ENCODE peak calls at places on chromosomes 11 and 22, in five cellular contexts. One of them, this sample, is unnamed.
A peak's percentile ranks its signal among the peaks of the same experiment; 100 is the strongest.

GRCh38 chr11:113840932-113841664 is 34.3 kb downstream of the USP28 start:
- DNase-seq in H1: no peak
- DNase-seq in GM12878: no peak
- DNase-seq in HepG2: no peak
- DNase-seq in HEK293T: no peak
- DNase-seq in this sample: no peak

GRCh38 chr11:94623120-94623735 is 56.1 kb downstream of the PIWIL4 start:
- DNase-seq in H1: peak; percentile 78
- DNase-seq in GM12878: peak; percentile 16
- DNase-seq in HepG2: peak; percentile 74
- DNase-seq in HEK293T: peak; percentile 76
- DNase-seq in this sample: peak; percentile 78

GRCh38 chr11:16607675-16608644 is 130.5 kb upstream of the C11orf58 start:
- DNase-seq in H1: no peak
- DNase-seq in GM12878: no peak
- DNase-seq in HepG2: no peak
- DNase-seq in HEK293T: peak; percentile 63
- DNase-seq in this sample: no peak

GRCh38 chr11:74559110-74559933 is 33.1 kb upstream of the POLD3 start:
- DNase-seq in H1: no peak
- DNase-seq in GM12878: no peak
- DNase-seq in HepG2: peak; percentile 81
- DNase-seq in HEK293T: no peak
- DNase-seq in this sample: no peak

GRCh38 chr11:27453701-27454100 is 18.9 kb downstream of the LGR4 start:
- DNase-seq in H1: no peak
- DNase-seq in GM12878: no peak
- DNase-seq in HepG2: no peak
- DNase-seq in HEK293T: no peak
- DNase-seq in this sample: no peak

GRCh38 chr11:57349491-57350274 is 11.5 kb downstream of the P2RX3 start:
- DNase-seq in H1: peak; percentile 98
- DNase-seq in GM12878: no peak
- DNase-seq in HepG2: peak; percentile 35
- DNase-seq in HEK293T: peak; percentile 81
- DNase-seq in this sample: no peak

GRCh38 chr11:17162376-17162775 is 45.4 kb downstream of the PIK3C2A start:
- DNase-seq in H1: no peak
- DNase-seq in GM12878: no peak
- DNase-seq in HepG2: no peak
- DNase-seq in HEK293T: no peak
- DNase-seq in this sample: no peak

GRCh38 chr11:32861850-32862577 is 30.6 kb upstream of the QSER1 start:
- DNase-seq in H1: no peak
- DNase-seq in GM12878: no peak
- DNase-seq in HepG2: peak; percentile 32
- DNase-seq in HEK293T: no peak
- DNase-seq in this sample: no peak

GRCh38 chr11:299081-299891 is at the start of gene IFITM5:
- DNase-seq in H1: no peak
- DNase-seq in GM12878: no peak
- DNase-seq in HepG2: no peak
- DNase-seq in HEK293T: no peak
- DNase-seq in this sample: no peak

GRCh38 chr11:99142237-99142636 is 121.5 kb downstream of the CNTN5 start:
- DNase-seq in H1: no peak
- DNase-seq in GM12878: no peak
- DNase-seq in HepG2: no peak
- DNase-seq in HEK293T: no peak
- DNase-seq in this sample: no peak

GRCh38 chr11:9600651-9601040 is 27.2 kb downstream of the WEE1 start:
- DNase-seq in H1: peak; percentile 32
- DNase-seq in GM12878: peak; percentile 63
- DNase-seq in HepG2: no peak
- DNase-seq in HEK293T: no peak
- DNase-seq in this sample: no peak

GRCh38 chr11:108718466-108718865 is 53.6 kb downstream of the DDX10 start:
- DNase-seq in H1: no peak
- DNase-seq in GM12878: no peak
- DNase-seq in HepG2: no peak
- DNase-seq in HEK293T: no peak
- DNase-seq in this sample: no peak

GRCh38 chr11:34840736-34841386 is 75.3 kb downstream of the APIP start:
- DNase-seq in H1: no peak
- DNase-seq in GM12878: no peak
- DNase-seq in HepG2: peak; percentile 57
- DNase-seq in HEK293T: peak; percentile 60
- DNase-seq in this sample: peak; percentile 15

GRCh38 chr22:38947321-38948112 is 9.9 kb upstream of the APOBEC3A start:
- DNase-seq in H1: no peak
- DNase-seq in GM12878: no peak
- DNase-seq in HepG2: no peak
- DNase-seq in HEK293T: no peak
- DNase-seq in this sample: no peak

GRCh38 chr22:38949889-38950405 is 7.5 kb upstream of the APOBEC3A start:
- DNase-seq in H1: no peak
- DNase-seq in GM12878: no peak
- DNase-seq in HepG2: no peak
- DNase-seq in HEK293T: no peak
- DNase-seq in this sample: no peak

GRCh38 chr22:38950527-38951111 is 6.8 kb upstream of the APOBEC3A start:
- DNase-seq in H1: no peak
- DNase-seq in GM12878: no peak
- DNase-seq in HepG2: no peak
- DNase-seq in HEK293T: no peak
- DNase-seq in this sample: no peak

GRCh38 chr22:38946771-38947170 is 10.6 kb upstream of the APOBEC3A start:
- DNase-seq in H1: no peak
- DNase-seq in GM12878: no peak
- DNase-seq in HepG2: no peak
- DNase-seq in HEK293T: no peak
- DNase-seq in this sample: no peak

GRCh38 chr22:38948181-38948940 is 9.0 kb upstream of the APOBEC3A start:
- DNase-seq in H1: no peak
- DNase-seq in GM12878: no peak
- DNase-seq in HepG2: no peak
- DNase-seq in HEK293T: no peak
- DNase-seq in this sample: no peak
- TF ChIP-seq SUZ12 in H1: no peak
- TF ChIP-seq SUZ12 in GM12878: no peak
- TF ChIP-seq SUZ12 in HepG2: no peak
- TF ChIP-seq SUZ12 in HEK293T: no peak
- TF ChIP-seq SUZ12 in this sample: no peak

DNA sequence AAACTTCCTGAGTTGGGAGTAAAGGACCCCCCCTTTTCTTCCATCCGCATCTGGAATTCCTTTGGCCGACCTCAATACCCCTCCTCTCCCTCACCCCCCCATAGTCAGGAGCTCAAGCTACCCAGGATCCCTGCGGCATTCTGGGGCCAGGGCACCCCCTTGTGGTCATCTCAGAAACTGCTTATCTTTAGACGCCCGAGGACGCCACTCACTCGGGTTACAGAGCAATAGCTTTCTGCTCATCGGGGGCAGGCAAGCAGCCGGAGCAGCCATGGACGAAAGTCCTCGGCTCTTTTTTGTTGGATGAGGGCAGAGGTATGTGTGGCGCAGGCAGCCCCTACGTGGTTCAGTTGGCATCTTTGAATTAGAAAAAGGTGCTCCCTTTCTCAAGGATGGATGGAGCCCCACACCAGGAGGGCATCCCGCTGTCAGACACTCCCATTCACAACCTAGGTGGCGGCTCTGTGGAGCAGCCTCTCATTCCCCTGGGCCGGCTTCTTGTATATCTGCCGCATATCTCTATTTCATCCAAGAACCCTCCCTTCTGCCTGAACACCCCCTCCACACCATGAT is 2.3 kb downstream of the C1QTNF5 start:
- DNase-seq in H1: peak; percentile 92
- DNase-seq in GM12878: no peak
- DNase-seq in HepG2: peak; percentile 57
- DNase-seq in HEK293T: peak; percentile 85
- DNase-seq in this sample: no peak
- TF ChIP-seq SUZ12 in H1: no peak
- TF ChIP-seq SUZ12 in GM12878: no peak
- TF ChIP-seq SUZ12 in HepG2: no peak
- TF ChIP-seq SUZ12 in HEK293T: no peak
- TF ChIP-seq SUZ12 in this sample: no peak

GRCh38 chr11:66225054-66225453 is 43.4 kb upstream of the RAB1B start:
- DNase-seq in H1: no peak
- DNase-seq in GM12878: no peak
- DNase-seq in HepG2: no peak
- DNase-seq in HEK293T: no peak
- DNase-seq in this sample: no peak
- TF ChIP-seq SUZ12 in H1: no peak
- TF ChIP-seq SUZ12 in GM12878: no peak
- TF ChIP-seq SUZ12 in HepG2: no peak
- TF ChIP-seq SUZ12 in HEK293T: no peak
- TF ChIP-seq SUZ12 in this sample: no peak

DNA sequence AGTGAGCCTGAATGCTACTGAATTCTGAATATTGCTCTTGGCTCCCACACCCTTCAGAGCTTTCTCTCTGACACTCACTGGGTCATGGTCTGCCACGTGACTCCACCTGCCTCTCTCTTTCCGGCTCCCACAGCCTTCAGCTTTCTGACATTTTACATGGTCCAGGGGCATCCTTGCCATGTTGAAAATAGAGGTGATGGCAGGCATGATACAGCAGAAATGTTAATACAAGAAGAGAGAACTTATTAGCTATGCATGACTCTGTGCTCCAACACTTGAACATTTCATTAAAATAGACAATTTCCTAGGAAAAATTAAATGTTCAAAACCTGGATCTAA is 90.3 kb upstream of the CLDN5 start:
- DNase-seq in H1: no peak
- DNase-seq in GM12878: no peak
- DNase-seq in HepG2: no peak
- DNase-seq in HEK293T: no peak
- DNase-seq in this sample: no peak
- TF ChIP-seq SUZ12 in H1: no peak
- TF ChIP-seq SUZ12 in GM12878: no peak
- TF ChIP-seq SUZ12 in HepG2: no peak
- TF ChIP-seq SUZ12 in HEK293T: no peak
- TF ChIP-seq SUZ12 in this sample: no peak

DNA sequence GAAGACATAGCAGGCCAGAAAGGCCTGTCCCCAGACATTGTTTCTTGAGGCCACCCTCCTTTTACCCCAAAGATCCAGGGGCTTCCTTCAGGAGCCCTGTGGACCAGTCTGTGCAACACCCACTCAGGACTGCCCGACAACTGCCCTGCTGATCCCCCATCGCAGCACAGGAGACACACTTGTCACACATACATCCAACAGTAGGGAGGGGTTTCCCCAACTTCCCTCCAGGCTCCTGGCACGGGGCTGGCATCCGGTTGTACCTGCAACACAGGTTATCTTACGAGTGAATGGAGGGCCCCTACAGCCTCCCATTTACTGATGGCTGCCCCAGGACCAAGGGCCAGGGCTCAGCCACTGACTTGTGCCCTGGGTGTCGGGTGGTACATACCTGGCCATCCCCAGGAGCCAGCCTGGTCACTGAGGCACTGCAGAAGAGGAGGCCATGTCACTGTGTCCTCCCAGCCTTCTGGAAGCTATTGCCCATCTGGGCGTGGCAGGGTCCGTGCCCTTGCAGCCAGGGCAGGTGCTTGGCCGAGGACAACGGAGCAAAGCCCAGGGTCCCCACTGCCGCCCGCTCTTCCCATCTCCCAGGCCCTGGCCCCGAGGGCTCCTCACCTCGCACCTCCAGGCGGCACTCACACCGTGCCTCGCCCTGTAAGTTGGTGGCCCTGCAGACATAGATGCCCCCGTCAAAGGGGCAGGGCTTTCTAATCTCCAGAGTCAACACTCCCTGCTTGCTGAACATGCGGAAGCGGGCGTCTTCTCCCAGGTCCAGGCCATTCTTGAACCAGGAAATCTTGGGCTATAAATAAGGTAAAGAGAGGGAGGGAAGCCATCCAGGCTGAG is 20.8 kb downstream of the MYBPC3 start:
- DNase-seq in H1: no peak
- DNase-seq in GM12878: no peak
- DNase-seq in HepG2: no peak
- DNase-seq in HEK293T: no peak
- DNase-seq in this sample: no peak
- TF ChIP-seq SUZ12 in H1: no peak
- TF ChIP-seq SUZ12 in GM12878: no peak
- TF ChIP-seq SUZ12 in HepG2: no peak
- TF ChIP-seq SUZ12 in HEK293T: no peak
- TF ChIP-seq SUZ12 in this sample: no peak

GRCh38 chr11:96484361-96484760 is 94.5 kb downstream of the JRKL start:
- DNase-seq in H1: no peak
- DNase-seq in GM12878: no peak
- DNase-seq in HepG2: no peak
- DNase-seq in HEK293T: no peak
- DNase-seq in this sample: no peak

GRCh38 chr11:96483550-96483949 is 93.7 kb downstream of the JRKL start:
- DNase-seq in H1: no peak
- DNase-seq in GM12878: no peak
- DNase-seq in HepG2: no peak
- DNase-seq in HEK293T: no peak
- DNase-seq in this sample: no peak

GRCh38 chr11:96481806-96482592 is 92.2 kb downstream of the JRKL start:
- DNase-seq in H1: no peak
- DNase-seq in GM12878: no peak
- DNase-seq in HepG2: no peak
- DNase-seq in HEK293T: no peak
- DNase-seq in this sample: no peak

GRCh38 chr11:96481204-96481603 is 91.4 kb downstream of the JRKL start:
- DNase-seq in H1: no peak
- DNase-seq in GM12878: no peak
- DNase-seq in HepG2: no peak
- DNase-seq in HEK293T: no peak
- DNase-seq in this sample: no peak

DNA sequence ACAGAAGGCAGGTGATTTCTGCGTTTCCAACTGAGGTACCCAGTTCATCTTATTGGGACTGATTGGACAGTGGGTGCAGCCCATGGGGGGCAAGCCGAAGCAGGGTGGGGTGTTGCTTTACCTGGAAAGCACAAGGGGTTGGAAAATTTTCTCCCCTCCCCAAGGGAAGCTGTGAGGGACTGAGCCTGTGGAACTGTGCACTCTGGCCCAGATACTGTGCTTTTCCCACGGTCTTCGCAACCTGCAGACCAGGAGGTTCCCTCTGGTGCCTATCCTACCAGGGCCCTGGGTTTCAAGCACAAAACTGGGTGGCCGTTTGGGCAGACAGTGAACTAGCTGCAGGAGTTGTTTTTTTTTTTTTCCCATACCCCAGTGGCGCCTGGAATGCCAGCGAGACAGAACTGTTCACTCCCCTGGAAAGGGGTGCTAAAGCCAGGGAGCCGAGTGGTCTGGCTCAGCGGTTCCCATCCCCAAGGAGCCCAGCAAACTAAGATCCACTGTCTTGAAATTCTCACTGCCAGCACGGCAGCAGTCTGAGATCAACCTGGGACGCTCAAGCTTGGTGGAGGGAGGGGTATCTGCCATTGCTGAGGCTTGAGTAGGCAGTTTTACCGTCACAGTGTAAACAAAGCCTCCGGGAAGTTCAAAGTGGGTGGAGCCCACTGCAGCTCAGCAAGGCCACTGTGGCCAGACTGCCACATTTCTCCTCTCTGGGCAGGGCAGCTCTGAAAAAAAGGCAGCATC is 97.2 kb downstream of the JRKL start:
- DNase-seq in H1: no peak
- DNase-seq in GM12878: no peak
- DNase-seq in HepG2: peak; percentile 84
- DNase-seq in HEK293T: no peak
- DNase-seq in this sample: peak; percentile 38
- TF ChIP-seq SUZ12 in H1: no peak
- TF ChIP-seq SUZ12 in GM12878: no peak
- TF ChIP-seq SUZ12 in HepG2: no peak
- TF ChIP-seq SUZ12 in HEK293T: no peak
- TF ChIP-seq SUZ12 in this sample: no peak